ENCODE peak calls at places on chromosomes 6 and 20, in ten cellular contexts. One of them, this sample, is unnamed.
A peak's percentile ranks its signal among the peaks of the same experiment; 100 is the strongest.

GRCh38 chr20:58826271-58826670 is 24.4 kb downstream of the GNAS-AS1 start:
- DNase-seq in neural progenitor cell: no peak
- DNase-seq in GM23338: no peak
- DNase-seq in omental fat pad: no peak
- DNase-seq in RWPE1: no peak
- DNase-seq in stomach: no peak
- DNase-seq in osteocyte: no peak
- DNase-seq in HFFc6: no peak
- DNase-seq in HL-60: no peak
- DNase-seq in A673: no peak
- DNase-seq in this sample: no peak

GRCh38 chr6:139016337-139017213 is 12.0 kb upstream of the ABRACL start:
- DNase-seq in neural progenitor cell: peak; percentile 21
- DNase-seq in GM23338: peak; percentile 39
- DNase-seq in omental fat pad: no peak
- DNase-seq in RWPE1: no peak
- DNase-seq in stomach: no peak
- DNase-seq in osteocyte: peak; percentile 13
- DNase-seq in HFFc6: no peak
- DNase-seq in HL-60: peak; percentile 61
- DNase-seq in A673: no peak
- DNase-seq in this sample: no peak

GRCh38 chr6:12291083-12291784 is 1.1 kb downstream of the EDN1 start:
- DNase-seq in neural progenitor cell: peak; percentile 60
- DNase-seq in GM23338: no peak
- DNase-seq in omental fat pad: no peak
- DNase-seq in RWPE1: no peak
- DNase-seq in stomach: no peak
- DNase-seq in osteocyte: no peak
- DNase-seq in HFFc6: no peak
- DNase-seq in HL-60: no peak
- DNase-seq in A673: no peak
- DNase-seq in this sample: no peak

GRCh38 chr6:47944846-47945245 is 163.0 kb downstream of the OPN5 start:
- DNase-seq in neural progenitor cell: no peak
- DNase-seq in GM23338: no peak
- DNase-seq in omental fat pad: no peak
- DNase-seq in RWPE1: no peak
- DNase-seq in stomach: no peak
- DNase-seq in osteocyte: no peak
- DNase-seq in HFFc6: no peak
- DNase-seq in HL-60: no peak
- DNase-seq in A673: no peak
- DNase-seq in this sample: no peak

GRCh38 chr6:44311767-44312166 is 1.4 kb downstream of the AARS2 start:
- DNase-seq in neural progenitor cell: no peak
- DNase-seq in GM23338: no peak
- DNase-seq in omental fat pad: no peak
- DNase-seq in RWPE1: no peak
- DNase-seq in stomach: no peak
- DNase-seq in osteocyte: no peak
- DNase-seq in HFFc6: no peak
- DNase-seq in HL-60: no peak
- DNase-seq in A673: no peak
- DNase-seq in this sample: no peak

GRCh38 chr20:8234580-8234979 is 102.5 kb downstream of the PLCB1 start:
- DNase-seq in neural progenitor cell: no peak
- DNase-seq in GM23338: no peak
- DNase-seq in omental fat pad: no peak
- DNase-seq in RWPE1: no peak
- DNase-seq in stomach: no peak
- DNase-seq in osteocyte: no peak
- DNase-seq in HFFc6: no peak
- DNase-seq in HL-60: no peak
- DNase-seq in A673: no peak
- DNase-seq in this sample: no peak

GRCh38 chr6:116996842-116997241 is 119.8 kb downstream of the RFX6 start:
- DNase-seq in neural progenitor cell: peak; percentile 18
- DNase-seq in GM23338: peak; percentile 59
- DNase-seq in omental fat pad: no peak
- DNase-seq in RWPE1: no peak
- DNase-seq in stomach: no peak
- DNase-seq in osteocyte: no peak
- DNase-seq in HFFc6: no peak
- DNase-seq in HL-60: no peak
- DNase-seq in A673: no peak
- DNase-seq in this sample: no peak

GRCh38 chr6:7150381-7151064 is 42.8 kb downstream of the RREB1 start:
- DNase-seq in neural progenitor cell: peak; percentile 68
- DNase-seq in GM23338: peak; percentile 80
- DNase-seq in omental fat pad: no peak
- DNase-seq in RWPE1: no peak
- DNase-seq in stomach: no peak
- DNase-seq in osteocyte: peak; percentile 65
- DNase-seq in HFFc6: no peak
- DNase-seq in HL-60: peak; percentile 79
- DNase-seq in A673: no peak
- DNase-seq in this sample: no peak

GRCh38 chr6:137882225-137882961 is 15.3 kb downstream of the TNFAIP3 start:
- DNase-seq in neural progenitor cell: no peak
- DNase-seq in GM23338: no peak
- DNase-seq in omental fat pad: no peak
- DNase-seq in RWPE1: no peak
- DNase-seq in stomach: no peak
- DNase-seq in osteocyte: no peak
- DNase-seq in HFFc6: no peak
- DNase-seq in HL-60: peak; percentile 62
- DNase-seq in A673: no peak
- DNase-seq in this sample: no peak

GRCh38 chr6:168050861-168051586 is 28.0 kb downstream of the FRMD1 start:
- DNase-seq in neural progenitor cell: peak; percentile 63
- DNase-seq in GM23338: peak; percentile 60
- DNase-seq in omental fat pad: no peak
- DNase-seq in RWPE1: no peak
- DNase-seq in stomach: no peak
- DNase-seq in osteocyte: no peak
- DNase-seq in HFFc6: no peak
- DNase-seq in HL-60: no peak
- DNase-seq in A673: peak; percentile 37
- DNase-seq in this sample: no peak

GRCh38 chr6:106064766-106065165 is 21.4 kb upstream of the PRDM1 start:
- DNase-seq in neural progenitor cell: no peak
- DNase-seq in GM23338: no peak
- DNase-seq in omental fat pad: no peak
- DNase-seq in RWPE1: no peak
- DNase-seq in stomach: no peak
- DNase-seq in osteocyte: no peak
- DNase-seq in HFFc6: peak; percentile 36
- DNase-seq in HL-60: no peak
- DNase-seq in A673: no peak
- DNase-seq in this sample: no peak

GRCh38 chr20:55540013-55540412 is 465.3 kb downstream of the CBLN4 start:
- DNase-seq in neural progenitor cell: no peak
- DNase-seq in GM23338: no peak
- DNase-seq in omental fat pad: no peak
- DNase-seq in RWPE1: peak; percentile 84
- DNase-seq in stomach: no peak
- DNase-seq in osteocyte: no peak
- DNase-seq in HFFc6: no peak
- DNase-seq in HL-60: no peak
- DNase-seq in A673: no peak
- DNase-seq in this sample: no peak

GRCh38 chr20:9363673-9364072 is 150.7 kb upstream of the LAMP5 start:
- DNase-seq in neural progenitor cell: no peak
- DNase-seq in GM23338: no peak
- DNase-seq in omental fat pad: no peak
- DNase-seq in RWPE1: peak; percentile 22
- DNase-seq in stomach: no peak
- DNase-seq in osteocyte: no peak
- DNase-seq in HFFc6: no peak
- DNase-seq in HL-60: no peak
- DNase-seq in A673: no peak
- DNase-seq in this sample: no peak

GRCh38 chr20:57509665-57510237 is 15.2 kb downstream of the CTCFL start:
- DNase-seq in neural progenitor cell: peak; percentile 44
- DNase-seq in GM23338: peak; percentile 43
- DNase-seq in omental fat pad: no peak
- DNase-seq in RWPE1: peak; percentile 58
- DNase-seq in stomach: peak; percentile 32
- DNase-seq in osteocyte: no peak
- DNase-seq in HFFc6: no peak
- DNase-seq in HL-60: peak; percentile 44
- DNase-seq in A673: peak; percentile 10
- DNase-seq in this sample: no peak

GRCh38 chr6:34273242-34273805 is 24.5 kb upstream of the SMIM29 start:
- DNase-seq in neural progenitor cell: no peak
- DNase-seq in GM23338: no peak
- DNase-seq in omental fat pad: no peak
- DNase-seq in RWPE1: no peak
- DNase-seq in stomach: peak; percentile 46
- DNase-seq in osteocyte: no peak
- DNase-seq in HFFc6: no peak
- DNase-seq in HL-60: peak; percentile 93
- DNase-seq in A673: no peak
- DNase-seq in this sample: no peak

GRCh38 chr6:75601608-75602163 is at the start of gene SENP6:
- DNase-seq in neural progenitor cell: peak; percentile 92
- DNase-seq in GM23338: peak; percentile 81
- DNase-seq in omental fat pad: no peak
- DNase-seq in RWPE1: peak; percentile 59
- DNase-seq in stomach: peak; percentile 75
- DNase-seq in osteocyte: peak; percentile 94
- DNase-seq in HFFc6: peak; percentile 75
- DNase-seq in HL-60: peak; percentile 69
- DNase-seq in A673: peak; percentile 87
- DNase-seq in this sample: peak; percentile 85
- TF ChIP-seq CTCF in neural progenitor cell: no peak
- TF ChIP-seq CTCF in GM23338: no peak
- TF ChIP-seq CTCF in omental fat pad: no peak
- TF ChIP-seq CTCF in RWPE1: no peak
- TF ChIP-seq CTCF in stomach: no peak
- TF ChIP-seq CTCF in osteocyte: no peak
- TF ChIP-seq CTCF in HFFc6: no peak
- TF ChIP-seq CTCF in HL-60: no peak
- TF ChIP-seq CTCF in A673: no peak
- TF ChIP-seq CTCF in this sample: no peak

GRCh38 chr20:4011226-4011975 is 4.0 kb downstream of the RNF24 start:
- DNase-seq in neural progenitor cell: no peak
- DNase-seq in GM23338: no peak
- DNase-seq in omental fat pad: no peak
- DNase-seq in RWPE1: no peak
- DNase-seq in stomach: no peak
- DNase-seq in osteocyte: no peak
- DNase-seq in HFFc6: no peak
- DNase-seq in HL-60: no peak
- DNase-seq in A673: no peak
- DNase-seq in this sample: no peak
- TF ChIP-seq CTCF in neural progenitor cell: no peak
- TF ChIP-seq CTCF in GM23338: no peak
- TF ChIP-seq CTCF in omental fat pad: no peak
- TF ChIP-seq CTCF in RWPE1: no peak
- TF ChIP-seq CTCF in stomach: no peak
- TF ChIP-seq CTCF in osteocyte: no peak
- TF ChIP-seq CTCF in HFFc6: no peak
- TF ChIP-seq CTCF in HL-60: no peak
- TF ChIP-seq CTCF in A673: no peak
- TF ChIP-seq CTCF in this sample: no peak

GRCh38 chr6:8478418-8478817 is 43.1 kb upstream of the SLC35B3 start:
- DNase-seq in neural progenitor cell: no peak
- DNase-seq in GM23338: no peak
- DNase-seq in omental fat pad: no peak
- DNase-seq in RWPE1: no peak
- DNase-seq in stomach: no peak
- DNase-seq in osteocyte: no peak
- DNase-seq in HFFc6: no peak
- DNase-seq in HL-60: no peak
- DNase-seq in A673: no peak
- DNase-seq in this sample: no peak

GRCh38 chr6:8483650-8484049 is 48.3 kb upstream of the SLC35B3 start:
- DNase-seq in neural progenitor cell: no peak
- DNase-seq in GM23338: no peak
- DNase-seq in omental fat pad: no peak
- DNase-seq in RWPE1: no peak
- DNase-seq in stomach: no peak
- DNase-seq in osteocyte: no peak
- DNase-seq in HFFc6: no peak
- DNase-seq in HL-60: no peak
- DNase-seq in A673: no peak
- DNase-seq in this sample: no peak

GRCh38 chr6:8481727-8482126 is 46.4 kb upstream of the SLC35B3 start:
- DNase-seq in neural progenitor cell: peak; percentile 36
- DNase-seq in GM23338: peak; percentile 83
- DNase-seq in omental fat pad: no peak
- DNase-seq in RWPE1: peak; percentile 21
- DNase-seq in stomach: no peak
- DNase-seq in osteocyte: no peak
- DNase-seq in HFFc6: no peak
- DNase-seq in HL-60: no peak
- DNase-seq in A673: peak; percentile 61
- DNase-seq in this sample: no peak
- TF ChIP-seq CTCF in neural progenitor cell: peak; percentile 56
- TF ChIP-seq CTCF in GM23338: peak; percentile 72
- TF ChIP-seq CTCF in omental fat pad: no peak
- TF ChIP-seq CTCF in RWPE1: peak; percentile 44
- TF ChIP-seq CTCF in stomach: no peak
- TF ChIP-seq CTCF in osteocyte: no peak
- TF ChIP-seq CTCF in HFFc6: no peak
- TF ChIP-seq CTCF in HL-60: peak; percentile 1
- TF ChIP-seq CTCF in A673: peak; percentile 74
- TF ChIP-seq CTCF in this sample: peak; percentile 30

GRCh38 chr6:71453307-71453706 is 164.7 kb downstream of the OGFRL1 start:
- DNase-seq in neural progenitor cell: no peak
- DNase-seq in GM23338: no peak
- DNase-seq in omental fat pad: no peak
- DNase-seq in RWPE1: no peak
- DNase-seq in stomach: no peak
- DNase-seq in osteocyte: no peak
- DNase-seq in HFFc6: no peak
- DNase-seq in HL-60: no peak
- DNase-seq in A673: no peak
- DNase-seq in this sample: no peak

GRCh38 chr6:71460933-71461332 is 172.3 kb downstream of the OGFRL1 start:
- DNase-seq in neural progenitor cell: no peak
- DNase-seq in GM23338: no peak
- DNase-seq in omental fat pad: no peak
- DNase-seq in RWPE1: no peak
- DNase-seq in stomach: no peak
- DNase-seq in osteocyte: no peak
- DNase-seq in HFFc6: no peak
- DNase-seq in HL-60: no peak
- DNase-seq in A673: no peak
- DNase-seq in this sample: no peak

GRCh38 chr6:71459162-71459561 is 170.6 kb downstream of the OGFRL1 start:
- DNase-seq in neural progenitor cell: no peak
- DNase-seq in GM23338: no peak
- DNase-seq in omental fat pad: no peak
- DNase-seq in RWPE1: no peak
- DNase-seq in stomach: no peak
- DNase-seq in osteocyte: no peak
- DNase-seq in HFFc6: no peak
- DNase-seq in HL-60: no peak
- DNase-seq in A673: no peak
- DNase-seq in this sample: no peak

GRCh38 chr6:71454083-71454482 is 165.5 kb downstream of the OGFRL1 start:
- DNase-seq in neural progenitor cell: no peak
- DNase-seq in GM23338: no peak
- DNase-seq in omental fat pad: no peak
- DNase-seq in RWPE1: no peak
- DNase-seq in stomach: no peak
- DNase-seq in osteocyte: no peak
- DNase-seq in HFFc6: no peak
- DNase-seq in HL-60: peak; percentile 31
- DNase-seq in A673: no peak
- DNase-seq in this sample: no peak

GRCh38 chr6:71457883-71458282 is 169.3 kb downstream of the OGFRL1 start:
- DNase-seq in neural progenitor cell: no peak
- DNase-seq in GM23338: no peak
- DNase-seq in omental fat pad: no peak
- DNase-seq in RWPE1: no peak
- DNase-seq in stomach: no peak
- DNase-seq in osteocyte: no peak
- DNase-seq in HFFc6: no peak
- DNase-seq in HL-60: no peak
- DNase-seq in A673: no peak
- DNase-seq in this sample: no peak
- TF ChIP-seq CTCF in neural progenitor cell: no peak
- TF ChIP-seq CTCF in GM23338: no peak
- TF ChIP-seq CTCF in omental fat pad: no peak
- TF ChIP-seq CTCF in RWPE1: no peak
- TF ChIP-seq CTCF in stomach: no peak
- TF ChIP-seq CTCF in osteocyte: no peak
- TF ChIP-seq CTCF in HFFc6: no peak
- TF ChIP-seq CTCF in HL-60: no peak
- TF ChIP-seq CTCF in A673: no peak
- TF ChIP-seq CTCF in this sample: no peak